ENCODE peak calls at places on chromosomes 11 and 22, in four cellular contexts. One of them, this sample, is unnamed.
A peak's percentile ranks its signal among the peaks of the same experiment; 100 is the strongest.

GRCh38 chr11:68270334-68271022 is 1.3 kb downstream of the C11orf24 start:
- DNase-seq in AG09319: no peak
- DNase-seq in keratinocyte: no peak
- DNase-seq in A172: no peak
- DNase-seq in this sample: peak; percentile 64

GRCh38 chr22:44542561-44543222 is 44.7 kb upstream of the RTL6 start:
- DNase-seq in AG09319: no peak
- DNase-seq in keratinocyte: no peak
- DNase-seq in A172: no peak
- DNase-seq in this sample: no peak

GRCh38 chr11:657691-658126 is 20.6 kb downstream of the DRD4 start:
- DNase-seq in keratinocyte: no peak
- DNase-seq in AG09319: no peak
- DNase-seq in A172: no peak
- DNase-seq in this sample: no peak

GRCh38 chr11:11035331-11035730 is 177.5 kb upstream of the ZBED5 start:
- DNase-seq in keratinocyte: no peak
- DNase-seq in AG09319: no peak
- DNase-seq in A172: no peak
- DNase-seq in this sample: no peak

GRCh38 chr11:134981824-134982223 is 569.8 kb upstream of the B3GAT1 start:
- DNase-seq in keratinocyte: no peak
- DNase-seq in A172: no peak
- DNase-seq in AG09319: no peak
- DNase-seq in this sample: no peak

GRCh38 chr11:94046796-94047195 is 25.6 kb downstream of the HEPHL1 start:
- DNase-seq in A172: no peak
- DNase-seq in AG09319: no peak
- DNase-seq in keratinocyte: no peak
- DNase-seq in this sample: no peak

GRCh38 chr11:111557425-111558111 is 17.0 kb downstream of the LAYN start:
- DNase-seq in AG09319: peak; percentile 84
- DNase-seq in keratinocyte: no peak
- DNase-seq in A172: peak; percentile 91
- DNase-seq in this sample: no peak

GRCh38 chr11:92552942-92553341 is 328.3 kb downstream of the FAT3 start:
- DNase-seq in AG09319: no peak
- DNase-seq in A172: no peak
- DNase-seq in keratinocyte: no peak
- DNase-seq in this sample: no peak

GRCh38 chr11:17257200-17257599 is 19.3 kb upstream of the NUCB2 start:
- DNase-seq in A172: peak; percentile 41
- DNase-seq in keratinocyte: no peak
- DNase-seq in AG09319: no peak
- DNase-seq in this sample: no peak

GRCh38 chr11:133579165-133580031 is 47.1 kb upstream of the OPCML start:
- DNase-seq in keratinocyte: no peak
- DNase-seq in AG09319: no peak
- DNase-seq in A172: no peak
- DNase-seq in this sample: no peak

GRCh38 chr11:129723964-129724291 is 91.7 kb upstream of the TMEM45B start:
- DNase-seq in A172: no peak
- DNase-seq in keratinocyte: no peak
- DNase-seq in AG09319: no peak
- DNase-seq in this sample: no peak

GRCh38 chr11:68843703-68844312 is 2.1 kb upstream of the CPT1A start:
- DNase-seq in AG09319: no peak
- DNase-seq in keratinocyte: no peak
- DNase-seq in A172: no peak
- DNase-seq in this sample: peak; percentile 93

GRCh38 chr22:17370036-17370765 is 941 bp downstream of the CECR2 start:
- DNase-seq in A172: no peak
- DNase-seq in AG09319: no peak
- DNase-seq in keratinocyte: no peak
- DNase-seq in this sample: peak; percentile 26

GRCh38 chr11:111846640-111847039 is 24.7 kb downstream of the ALG9 start:
- DNase-seq in keratinocyte: no peak
- DNase-seq in A172: peak; percentile 18
- DNase-seq in AG09319: no peak
- DNase-seq in this sample: no peak

This sample was measured in mucosa of descending colon.